ENCODE peak calls at places on chromosomes 5 and 9, in seven cellular contexts. V is tibial nerve, L is activated B cell treated with CpG ODN at 0.5 μM for 24 hours, U is A673, I is neural crest cell, H is fibroblast of pulmonary artery, A is bronchial epithelial cell. P is an unnamed sample.

GRCh38 chr9:95788011-95788410 is 87.5 kb upstream of the ERCC6L2 start:
- DNase-seq in V (no peak), L (no peak), U (no peak), I (no peak), H (no peak), A (no peak), P (no peak)

GRCh38 chr5:72517961-72518690 is 10.9 kb upstream of the ZNF366 start:
- DNase-seq in V (peak), L (no peak), U (no peak), I (peak), H (no peak), A (no peak), P (no peak)

GRCh38 chr5:6638236-6638635 is 5.0 kb downstream of the SRD5A1 start:
- DNase-seq in V (no peak), L (no peak), U (no peak), I (no peak), H (no peak), A (peak), P (peak)

GRCh38 chr9:70120834-70121510 is 77.3 kb downstream of the MAMDC2 start:
- DNase-seq in V (peak), L (no peak), U (no peak), I (no peak), H (peak), A (peak), P (no peak)

GRCh38 chr9:26706223-26706622 is 186.4 kb downstream of the CAAP1 start:
- DNase-seq in V (no peak), L (no peak), U (no peak), I (no peak), H (no peak), A (peak), P (no peak)

GRCh38 chr9:136621019-136621733 is 41.5 kb upstream of the EGFL7 start:
- DNase-seq in V (no peak), L (no peak), U (no peak), I (no peak), H (no peak), A (peak), P (peak)

GRCh38 chr5:126921471-126922091 is 108.8 kb downstream of the MARCHF3 start:
- DNase-seq in V (no peak), L (no peak), U (no peak), I (no peak), H (no peak), A (no peak), P (peak)

GRCh38 chr5:89436464-89436863 is 553.5 kb upstream of the MEF2C start:
- DNase-seq in V (no peak), L (no peak), U (no peak), I (no peak), H (no peak), A (no peak), P (no peak)

GRCh38 chr5:14665110-14665822 is 748 bp downstream of the OTULIN start:
- DNase-seq in V (no peak), L (no peak), U (no peak), I (peak), H (peak), A (no peak), P (no peak)

GRCh38 chr5:68333649-68334549 is 118.3 kb downstream of the PIK3R1 start:
- DNase-seq in V (no peak), L (no peak), U (no peak), I (no peak), H (peak), A (peak), P (no peak)
- TF ChIP-seq CTCF in V (no peak), L (no peak), U (no peak), I (no peak), H (peak), A (peak), P (no peak)

DNA sequence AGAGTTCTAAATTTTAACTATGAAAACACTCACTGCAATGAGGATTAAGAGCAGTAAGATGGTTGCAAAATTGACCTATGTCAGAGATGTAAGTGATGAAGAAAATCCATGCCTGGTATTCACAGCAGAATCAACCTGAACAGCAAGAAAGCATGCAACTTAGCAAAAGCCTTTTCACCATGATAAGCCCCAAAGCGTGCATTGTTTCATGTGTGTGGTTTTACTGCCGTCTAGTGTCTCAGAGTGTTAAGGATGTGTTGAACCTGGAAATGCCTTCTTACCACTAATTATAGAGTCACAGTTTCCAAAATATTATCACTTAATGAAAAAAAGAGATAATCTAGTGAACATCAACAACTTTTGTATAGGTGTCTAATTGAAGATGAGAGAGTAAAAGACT is 415.2 kb upstream of the TRPC7 start:
- DNase-seq in V (no peak), L (no peak), U (no peak), I (no peak), H (no peak), A (no peak), P (no peak)
- TF ChIP-seq CTCF in V (no peak), L (no peak), U (peak), I (no peak), H (no peak), A (peak), P (no peak)

DNA sequence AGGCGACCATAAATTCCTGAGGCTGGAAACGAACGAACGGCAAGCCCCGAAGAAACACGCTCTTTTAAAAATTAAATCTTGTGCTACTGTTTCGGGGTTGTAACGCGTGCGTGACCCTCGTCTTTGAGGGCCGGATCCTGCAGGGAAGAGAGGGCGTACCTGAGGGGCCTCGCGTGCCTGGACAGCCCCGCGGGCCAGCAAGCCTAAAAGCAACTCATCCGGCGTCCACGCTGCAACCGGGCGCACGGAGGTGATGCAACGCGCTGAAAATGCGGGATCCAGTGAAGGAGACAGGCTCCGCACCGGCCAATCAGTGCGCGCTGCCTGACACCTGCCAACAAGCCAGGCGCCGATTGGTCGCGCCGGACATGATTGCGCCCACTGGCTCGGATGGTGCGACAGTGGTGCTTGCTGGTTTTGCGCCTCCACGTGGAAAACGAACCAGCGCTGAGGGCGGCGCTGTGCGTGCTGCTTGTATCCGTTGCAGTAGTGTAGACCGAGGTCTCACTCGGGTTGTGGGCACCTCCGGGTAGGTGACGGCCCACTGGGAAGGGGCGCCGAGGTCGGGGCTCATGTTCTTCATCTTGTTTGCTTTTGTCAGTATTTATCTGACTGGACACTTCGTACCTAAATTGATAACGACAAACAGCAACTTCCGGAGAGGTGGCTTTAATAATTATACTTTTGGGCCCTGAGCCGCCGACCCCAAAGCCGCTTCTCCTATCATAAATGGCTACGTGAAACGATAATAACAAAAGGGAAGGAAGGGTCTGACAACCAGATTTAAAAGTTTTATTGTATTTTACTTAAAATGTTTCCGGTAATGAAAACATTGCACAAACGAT is at the start of gene IARS1:
- DNase-seq in V (peak), L (peak), U (peak), I (peak), H (peak), A (peak), P (peak)
- TF ChIP-seq CTCF in V (no peak), L (no peak), U (peak), I (peak), H (peak), A (peak), P (no peak)

GRCh38 chr5:4730279-4730678 is 409.9 kb upstream of the ADAMTS16 start:
- DNase-seq in V (no peak), L (no peak), U (no peak), I (no peak), H (no peak), A (no peak), P (no peak)
- TF ChIP-seq CTCF in V (no peak), L (no peak), U (no peak), I (no peak), H (no peak), A (no peak), P (no peak)

DNA sequence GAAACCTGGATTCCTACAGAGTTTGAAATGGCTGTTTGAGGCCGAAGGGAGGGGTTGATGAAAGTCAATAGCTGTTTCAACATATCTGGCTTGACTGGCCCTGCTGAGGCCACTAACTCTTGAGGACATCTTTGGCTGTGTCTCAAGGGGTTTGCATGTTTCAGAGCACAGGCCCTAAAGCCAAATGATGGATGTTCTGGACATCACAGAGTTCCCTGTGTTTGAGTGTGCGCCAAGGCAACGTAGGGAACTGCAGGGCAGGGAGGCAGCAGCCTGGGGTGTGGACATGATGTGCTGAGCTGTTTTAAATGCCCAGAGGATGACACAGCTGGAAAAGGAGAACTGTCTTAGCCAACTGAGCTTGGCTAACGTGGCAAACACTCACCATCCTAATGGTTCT is 89.6 kb downstream of the RAPGEF1 start:
- DNase-seq in V (peak), L (no peak), U (no peak), I (no peak), H (peak), A (peak), P (peak)
- TF ChIP-seq CTCF in V (no peak), L (no peak), U (no peak), I (no peak), H (no peak), A (no peak), P (no peak)

DNA sequence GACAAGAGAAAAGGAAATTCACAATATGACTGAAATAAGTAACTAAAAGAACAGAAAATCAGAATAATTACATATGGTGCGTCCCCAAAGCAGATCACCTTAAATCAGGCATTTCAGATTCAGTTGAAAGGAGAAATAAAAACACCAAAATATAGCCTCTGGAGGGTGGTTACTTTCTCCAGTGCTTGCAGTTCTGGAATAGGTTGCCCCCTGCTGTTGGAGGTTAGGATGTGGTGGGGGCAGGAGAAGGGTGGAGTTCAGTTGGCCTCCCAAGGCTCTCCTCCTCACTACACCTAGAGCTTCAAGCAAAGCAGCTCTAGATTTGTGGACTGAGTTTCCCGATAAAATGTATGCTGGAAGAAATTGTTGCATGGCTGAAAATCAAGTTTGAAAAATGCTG is 338.2 kb upstream of the TLE4 start:
- DNase-seq in V (no peak), L (no peak), U (peak), I (no peak), H (peak), A (peak), P (peak)
- TF ChIP-seq CTCF in V (no peak), L (no peak), U (peak), I (peak), H (peak), A (peak), P (no peak)

GRCh38 chr9:133993635-133994253 is 1.6 kb upstream of the VAV2 start:
- DNase-seq in V (no peak), L (no peak), U (no peak), I (no peak), H (no peak), A (no peak), P (no peak)

GRCh38 chr9:133994359-133995011 is 2.4 kb upstream of the VAV2 start:
- DNase-seq in V (peak), L (peak), U (peak), I (peak), H (peak), A (peak), P (peak)

GRCh38 chr9:133991211-133991921 is 758 bp downstream of the VAV2 start:
- DNase-seq in V (no peak), L (peak), U (no peak), I (no peak), H (no peak), A (no peak), P (peak)

GRCh38 chr9:133991964-133992779 is at the start of gene VAV2:
- DNase-seq in V (peak), L (peak), U (peak), I (peak), H (peak), A (peak), P (no peak)

GRCh38 chr9:133992780-133993634 is 883 bp upstream of the VAV2 start:
- DNase-seq in V (peak), L (peak), U (peak), I (peak), H (peak), A (peak), P (no peak)
- TF ChIP-seq CTCF in V (peak), L (no peak), U (peak), I (peak), H (peak), A (peak), P (no peak)